ENCODE peak calls at places on chromosomes 7 and 10, in eight cellular contexts. U, C, V, D, B, S, E and Y are unnamed samples.

GRCh38 chr10:73931767-73932624 is 21.1 kb downstream of the PLAU start:
- DNase-seq in U (no peak), C (peak), V (peak), D (no peak), B (peak), S (peak), E (peak), Y (peak)

GRCh38 chr7:100007887-100008286 is 7.5 kb upstream of the ZKSCAN1 start:
- DNase-seq in U (no peak), C (no peak), V (no peak), D (no peak), B (no peak), S (peak), E (no peak), Y (no peak)

GRCh38 chr10:88152720-88153119 is 289.3 kb downstream of the PTEN start:
- DNase-seq in U (peak), C (no peak), V (peak), D (peak), B (no peak), S (peak), E (no peak), Y (peak)

GRCh38 chr7:139079861-139080260 is 29.7 kb downstream of the ZC3HAV1 start:
- DNase-seq in U (no peak), C (no peak), V (no peak), D (no peak), B (no peak), S (no peak), E (no peak), Y (no peak)

GRCh38 chr10:98316661-98317060 is 48.7 kb upstream of the LOXL4 start:
- DNase-seq in U (peak), C (peak), V (peak), D (no peak), B (no peak), S (peak), E (no peak), Y (peak)

GRCh38 chr10:99524050-99524666 is 8.6 kb upstream of the NKX2-3 start:
- DNase-seq in U (no peak), C (no peak), V (no peak), D (no peak), B (no peak), S (peak), E (no peak), Y (no peak)

GRCh38 chr7:54880326-54880989 is 121.4 kb upstream of the SEC61G start:
- DNase-seq in U (no peak), C (no peak), V (no peak), D (no peak), B (no peak), S (no peak), E (no peak), Y (peak)

GRCh38 chr10:14409247-14409646 is 78.5 kb upstream of the FRMD4A start:
- DNase-seq in U (no peak), C (no peak), V (no peak), D (no peak), B (no peak), S (no peak), E (no peak), Y (no peak)

GRCh38 chr7:29556405-29557195 is 7.0 kb upstream of the PRR15 start:
- DNase-seq in U (no peak), C (peak), V (no peak), D (no peak), B (no peak), S (no peak), E (no peak), Y (no peak)

GRCh38 chr10:88991900-88992237 is 1.3 kb downstream of the FAS start:
- DNase-seq in U (no peak), C (no peak), V (peak), D (no peak), B (no peak), S (no peak), E (no peak), Y (no peak)

GRCh38 chr10:58998924-58999713 is 177.3 kb upstream of the PHYHIPL start:
- DNase-seq in U (no peak), C (no peak), V (peak), D (no peak), B (no peak), S (no peak), E (no peak), Y (no peak)

GRCh38 chr7:1592299-1592842 is 22.5 kb upstream of the PSMG3 start:
- DNase-seq in U (no peak), C (no peak), V (no peak), D (peak), B (no peak), S (peak), E (no peak), Y (no peak)

GRCh38 chr10:14014423-14014822 is 316.3 kb downstream of the FRMD4A start:
- DNase-seq in U (no peak), C (no peak), V (no peak), D (no peak), B (no peak), S (peak), E (no peak), Y (no peak)

GRCh38 chr10:100939763-100940344 is 27.1 kb downstream of the SLF2 start:
- DNase-seq in U (peak), C (no peak), V (peak), D (no peak), B (no peak), S (no peak), E (no peak), Y (no peak)

GRCh38 chr7:132380065-132380464 is 196.2 kb downstream of the PLXNA4 start:
- DNase-seq in U (no peak), C (no peak), V (peak), D (no peak), B (no peak), S (peak), E (no peak), Y (no peak)

GRCh38 chr7:18792866-18793595 is 297.5 kb downstream of the HDAC9 start:
- DNase-seq in U (no peak), C (no peak), V (peak), D (no peak), B (no peak), S (no peak), E (no peak), Y (no peak)

GRCh38 chr10:68172324-68172723 is 59.6 kb downstream of the ATOH7 start:
- DNase-seq in U (no peak), C (no peak), V (no peak), D (no peak), B (no peak), S (no peak), E (no peak), Y (peak)

GRCh38 chr7:92750440-92750839 is 85.9 kb downstream of the CDK6 start:
- DNase-seq in U (no peak), C (peak), V (peak), D (no peak), B (no peak), S (no peak), E (no peak), Y (no peak)

GRCh38 chr7:76267107-76267834 is 35.2 kb upstream of the HSPB1 start:
- DNase-seq in U (no peak), C (no peak), V (no peak), D (no peak), B (no peak), S (peak), E (no peak), Y (no peak)

GRCh38 chr10:49212783-49213182 is 24.6 kb upstream of the TMEM273 start:
- DNase-seq in U (no peak), C (no peak), V (no peak), D (no peak), B (no peak), S (no peak), E (no peak), Y (no peak)

GRCh38 chr7:80781561-80781979 is 137.3 kb downstream of the SEMA3C start:
- DNase-seq in U (peak), C (peak), V (peak), D (no peak), B (no peak), S (peak), E (no peak), Y (no peak)

GRCh38 chr10:43978091-43978490 is 329.4 kb upstream of the ZNF32 start:
- DNase-seq in U (no peak), C (no peak), V (no peak), D (no peak), B (no peak), S (no peak), E (no peak), Y (no peak)

GRCh38 chr7:45921381-45921698 is 268 bp upstream of the IGFBP3 start:
- DNase-seq in U (no peak), C (no peak), V (no peak), D (no peak), B (no peak), S (no peak), E (no peak), Y (no peak)

GRCh38 chr7:32892521-32893224 is 1.1 kb upstream of the KBTBD2 start:
- DNase-seq in U (peak), C (peak), V (peak), D (peak), B (peak), S (peak), E (peak), Y (peak)

GRCh38 chr7:97215556-97215955 is 98.1 kb downstream of the SDHAF3 start:
- DNase-seq in U (no peak), C (no peak), V (no peak), D (no peak), B (no peak), S (peak), E (no peak), Y (no peak)

GRCh38 chr10:9009505-9009904 is 955.0 kb downstream of the GATA3 start:
- DNase-seq in U (peak), C (peak), V (peak), D (no peak), B (no peak), S (no peak), E (no peak), Y (no peak)

GRCh38 chr10:58919927-58920654 is 256.4 kb upstream of the PHYHIPL start:
- DNase-seq in U (peak), C (peak), V (peak), D (no peak), B (no peak), S (peak), E (no peak), Y (peak)

GRCh38 chr10:1368772-1369171 is 312.6 kb downstream of the WDR37 start:
- DNase-seq in U (no peak), C (peak), V (no peak), D (peak), B (no peak), S (peak), E (peak), Y (peak)

GRCh38 chr7:40700653-40701475 is 566.1 kb downstream of the SUGCT start:
- DNase-seq in U (peak), C (no peak), V (peak), D (peak), B (no peak), S (no peak), E (no peak), Y (no peak)

GRCh38 chr10:97463363-97464132 is 17.6 kb downstream of the ZDHHC16 start:
- DNase-seq in U (peak), C (peak), V (peak), D (peak), B (peak), S (peak), E (peak), Y (peak)

GRCh38 chr10:62636825-62637248 is 167.7 kb upstream of the ADO start:
- DNase-seq in U (peak), C (peak), V (no peak), D (no peak), B (no peak), S (no peak), E (no peak), Y (no peak)

GRCh38 chr7:140607441-140607989 is 33.1 kb downstream of the DENND2A start:
- DNase-seq in U (peak), C (peak), V (peak), D (no peak), B (no peak), S (no peak), E (no peak), Y (no peak)

GRCh38 chr7:48158404-48158803 is 12.9 kb upstream of the ABCA13 start:
- DNase-seq in U (peak), C (peak), V (peak), D (no peak), B (no peak), S (no peak), E (no peak), Y (no peak)

GRCh38 chr10:61978965-61979364 is 77.5 kb downstream of the ARID5B start:
- DNase-seq in U (no peak), C (peak), V (no peak), D (no peak), B (no peak), S (peak), E (no peak), Y (no peak)

GRCh38 chr7:13879994-13880686 is 109.3 kb downstream of the ETV1 start:
- DNase-seq in U (peak), C (peak), V (peak), D (no peak), B (no peak), S (no peak), E (no peak), Y (peak)